ENCODE peak calls at places on chromosomes 11 and 22, in nine cellular contexts. C, O, B, K, F, A, M, N and R are unnamed samples.

GRCh38 chr11:111305403-111305802 is 7.1 kb downstream of the POU2AF3 start:
- DNase-seq in C (no peak), O (no peak), B (no peak), K (no peak), F (no peak), A (no peak), M (no peak), N (no peak), R (no peak)

GRCh38 chr11:101441747-101442146 is 142.1 kb downstream of the TRPC6 start:
- DNase-seq in C (no peak), O (no peak), B (no peak), K (no peak), F (no peak), A (no peak), M (peak), N (no peak), R (peak)

GRCh38 chr11:128179049-128179448 is 408.3 kb downstream of the ETS1 start:
- DNase-seq in C (no peak), O (no peak), B (no peak), K (no peak), F (no peak), A (no peak), M (no peak), N (no peak), R (no peak)

GRCh38 chr11:118610773-118611432 is 3.5 kb downstream of the PHLDB1 start:
- DNase-seq in C (peak), O (peak), B (peak), K (peak), F (peak), A (peak), M (no peak), N (no peak), R (no peak)

GRCh38 chr22:36546092-36546804 is 17.3 kb upstream of the EIF3D start:
- DNase-seq in C (peak), O (peak), B (no peak), K (no peak), F (peak), A (no peak), M (peak), N (no peak), R (no peak)

GRCh38 chr11:65111159-65111536 is 524 bp upstream of the TM7SF2 start:
- DNase-seq in C (no peak), O (no peak), B (no peak), K (no peak), F (no peak), A (no peak), M (no peak), N (no peak), R (no peak)

GRCh38 chr11:62001450-62002178 is 34.2 kb upstream of the FTH1 start:
- DNase-seq in C (peak), O (peak), B (no peak), K (no peak), F (no peak), A (no peak), M (no peak), N (no peak), R (no peak)

GRCh38 chr11:40388097-40388818 is 1071.2 kb downstream of the LRRC4C start:
- DNase-seq in C (no peak), O (no peak), B (no peak), K (no peak), F (no peak), A (no peak), M (no peak), N (peak), R (no peak)

GRCh38 chr11:59380263-59381059 is 21.8 kb downstream of the OR5AN1 start:
- DNase-seq in C (no peak), O (no peak), B (no peak), K (no peak), F (peak), A (no peak), M (no peak), N (no peak), R (no peak)